ENCODE peak calls at places on chromosomes 1 and 21, in nine cellular contexts. One of them, this sample, is unnamed.

GRCh38 chr1:35725591-35725990 is 6.9 kb upstream of the C1orf216 start:
- DNase-seq in cardiac muscle cell: no peak
- DNase-seq in A673: peak; percentile 58
- DNase-seq in MM.1S: no peak
- DNase-seq in spleen: no peak
- DNase-seq in tibial artery: no peak
- DNase-seq in brain microvascular endothelial cell: no peak
- DNase-seq in ascending aorta: no peak
- DNase-seq in left ventricle myocardium inferior: no peak
- DNase-seq in this sample: no peak

GRCh38 chr1:160756617-160757206 is 17.7 kb downstream of the SLAMF7 start:
- DNase-seq in MM.1S: no peak
- DNase-seq in brain microvascular endothelial cell: no peak
- DNase-seq in A673: no peak
- DNase-seq in tibial artery: no peak
- DNase-seq in left ventricle myocardium inferior: no peak
- DNase-seq in cardiac muscle cell: no peak
- DNase-seq in ascending aorta: no peak
- DNase-seq in spleen: no peak
- DNase-seq in this sample: no peak

GRCh38 chr21:25313891-25314646 is 293.2 kb downstream of the MRPL39 start:
- DNase-seq in left ventricle myocardium inferior: no peak
- DNase-seq in MM.1S: no peak
- DNase-seq in cardiac muscle cell: peak; percentile 11
- DNase-seq in ascending aorta: no peak
- DNase-seq in brain microvascular endothelial cell: peak; percentile 18
- DNase-seq in A673: peak; percentile 11
- DNase-seq in spleen: no peak
- DNase-seq in tibial artery: no peak
- DNase-seq in this sample: no peak

GRCh38 chr1:174217787-174218574 is 58.7 kb downstream of the RABGAP1L start:
- DNase-seq in brain microvascular endothelial cell: no peak
- DNase-seq in cardiac muscle cell: peak; percentile 43
- DNase-seq in A673: peak; percentile 60
- DNase-seq in spleen: no peak
- DNase-seq in left ventricle myocardium inferior: no peak
- DNase-seq in tibial artery: no peak
- DNase-seq in MM.1S: peak; percentile 72
- DNase-seq in ascending aorta: no peak
- DNase-seq in this sample: peak; percentile 45

GRCh38 chr1:226406401-226406881 is 1.5 kb downstream of the PARP1 start:
- DNase-seq in tibial artery: no peak
- DNase-seq in left ventricle myocardium inferior: no peak
- DNase-seq in brain microvascular endothelial cell: no peak
- DNase-seq in ascending aorta: no peak
- DNase-seq in A673: no peak
- DNase-seq in spleen: no peak
- DNase-seq in cardiac muscle cell: no peak
- DNase-seq in MM.1S: peak; percentile 82
- DNase-seq in this sample: no peak

GRCh38 chr21:30480145-30480544 is at the start of gene KRTAP19-1:
- DNase-seq in tibial artery: no peak
- DNase-seq in cardiac muscle cell: no peak
- DNase-seq in left ventricle myocardium inferior: no peak
- DNase-seq in A673: no peak
- DNase-seq in spleen: no peak
- DNase-seq in brain microvascular endothelial cell: no peak
- DNase-seq in MM.1S: no peak
- DNase-seq in ascending aorta: no peak
- DNase-seq in this sample: no peak

GRCh38 chr21:35314896-35315582 is 265.9 kb upstream of the RUNX1 start:
- DNase-seq in brain microvascular endothelial cell: no peak
- DNase-seq in spleen: no peak
- DNase-seq in ascending aorta: no peak
- DNase-seq in tibial artery: no peak
- DNase-seq in cardiac muscle cell: no peak
- DNase-seq in left ventricle myocardium inferior: no peak
- DNase-seq in A673: no peak
- DNase-seq in MM.1S: no peak
- DNase-seq in this sample: no peak

GRCh38 chr21:16117851-16118592 is 388.2 kb downstream of the USP25 start:
- DNase-seq in brain microvascular endothelial cell: peak; percentile 51
- DNase-seq in A673: no peak
- DNase-seq in spleen: no peak
- DNase-seq in ascending aorta: no peak
- DNase-seq in tibial artery: no peak
- DNase-seq in left ventricle myocardium inferior: no peak
- DNase-seq in cardiac muscle cell: no peak
- DNase-seq in MM.1S: no peak
- DNase-seq in this sample: no peak

GRCh38 chr1:44664730-44665370 is 9.4 kb downstream of the TMEM53 start:
- DNase-seq in tibial artery: no peak
- DNase-seq in cardiac muscle cell: no peak
- DNase-seq in brain microvascular endothelial cell: no peak
- DNase-seq in ascending aorta: no peak
- DNase-seq in spleen: peak; percentile 76
- DNase-seq in MM.1S: no peak
- DNase-seq in A673: no peak
- DNase-seq in left ventricle myocardium inferior: no peak
- DNase-seq in this sample: no peak

GRCh38 chr1:14668448-14669029 is 70.1 kb downstream of the KAZN start:
- DNase-seq in cardiac muscle cell: no peak
- DNase-seq in brain microvascular endothelial cell: no peak
- DNase-seq in left ventricle myocardium inferior: no peak
- DNase-seq in ascending aorta: no peak
- DNase-seq in A673: no peak
- DNase-seq in spleen: no peak
- DNase-seq in tibial artery: no peak
- DNase-seq in MM.1S: no peak
- DNase-seq in this sample: no peak

GRCh38 chr21:41879190-41879998 is at the start of gene PRDM15:
- DNase-seq in cardiac muscle cell: peak; percentile 90
- DNase-seq in spleen: peak; percentile 94
- DNase-seq in A673: peak; percentile 90
- DNase-seq in ascending aorta: peak; percentile 88
- DNase-seq in brain microvascular endothelial cell: peak; percentile 65
- DNase-seq in tibial artery: peak; percentile 89
- DNase-seq in left ventricle myocardium inferior: peak; percentile 86
- DNase-seq in MM.1S: peak; percentile 94
- DNase-seq in this sample: peak; percentile 84

GRCh38 chr1:109617291-109617801 is 2.1 kb downstream of the GNAT2 start:
- DNase-seq in cardiac muscle cell: no peak
- DNase-seq in ascending aorta: no peak
- DNase-seq in MM.1S: no peak
- DNase-seq in left ventricle myocardium inferior: no peak
- DNase-seq in A673: peak; percentile 73
- DNase-seq in spleen: no peak
- DNase-seq in tibial artery: peak; percentile 21
- DNase-seq in brain microvascular endothelial cell: peak; percentile 92
- DNase-seq in this sample: no peak
- TF ChIP-seq CTCF in cardiac muscle cell: peak; percentile 6
- TF ChIP-seq CTCF in ascending aorta: no peak
- TF ChIP-seq CTCF in MM.1S: no peak
- TF ChIP-seq CTCF in left ventricle myocardium inferior: no peak
- TF ChIP-seq CTCF in A673: no peak
- TF ChIP-seq CTCF in spleen: no peak
- TF ChIP-seq CTCF in tibial artery: no peak
- TF ChIP-seq CTCF in brain microvascular endothelial cell: no peak
- TF ChIP-seq CTCF in this sample: no peak

GRCh38 chr1:115975569-115976061 is 698 bp upstream of the SLC22A15 start:
- DNase-seq in spleen: no peak
- DNase-seq in tibial artery: no peak
- DNase-seq in A673: no peak
- DNase-seq in brain microvascular endothelial cell: no peak
- DNase-seq in MM.1S: no peak
- DNase-seq in left ventricle myocardium inferior: no peak
- DNase-seq in ascending aorta: no peak
- DNase-seq in cardiac muscle cell: no peak
- DNase-seq in this sample: no peak
- H3K4me3 ChIP-seq in spleen: peak overlapping the region; percentile 82
- H3K4me3 ChIP-seq in tibial artery: peak overlapping the region; percentile 86
- H3K4me3 ChIP-seq in A673: peak overlapping the region; percentile 52
- H3K4me3 ChIP-seq in brain microvascular endothelial cell: peak overlapping the region; percentile 62
- H3K4me3 ChIP-seq in MM.1S: peak overlapping the region; percentile 52
- H3K4me3 ChIP-seq in left ventricle myocardium inferior: peak overlapping the region; percentile 81
- H3K4me3 ChIP-seq in ascending aorta: peak overlapping the region; percentile 94
- H3K4me3 ChIP-seq in cardiac muscle cell: peak overlapping the region; percentile 48
- H3K4me3 ChIP-seq in this sample: peak overlapping the region; percentile 71

GRCh38 chr1:81371864-81372263 is 428.9 kb upstream of the ADGRL2 start:
- DNase-seq in cardiac muscle cell: no peak
- DNase-seq in A673: no peak
- DNase-seq in spleen: no peak
- DNase-seq in tibial artery: no peak
- DNase-seq in ascending aorta: no peak
- DNase-seq in MM.1S: no peak
- DNase-seq in left ventricle myocardium inferior: no peak
- DNase-seq in brain microvascular endothelial cell: no peak
- DNase-seq in this sample: no peak
- H3K27me3 ChIP-seq in cardiac muscle cell: no peaks in the 10 kb centered on the region
- H3K27me3 ChIP-seq in A673: no peaks in the 10 kb centered on the region
- H3K27me3 ChIP-seq in spleen: no peaks in the 10 kb centered on the region
- H3K27me3 ChIP-seq in tibial artery: no peaks in the 10 kb centered on the region
- H3K27me3 ChIP-seq in ascending aorta: no peaks in the 10 kb centered on the region
- H3K27me3 ChIP-seq in MM.1S: no peaks in the 10 kb centered on the region
- H3K27me3 ChIP-seq in left ventricle myocardium inferior: no peaks in the 10 kb centered on the region
- H3K27me3 ChIP-seq in brain microvascular endothelial cell: no peaks in the 10 kb centered on the region
- H3K27me3 ChIP-seq in this sample: no peaks in the 10 kb centered on the region

DNA sequence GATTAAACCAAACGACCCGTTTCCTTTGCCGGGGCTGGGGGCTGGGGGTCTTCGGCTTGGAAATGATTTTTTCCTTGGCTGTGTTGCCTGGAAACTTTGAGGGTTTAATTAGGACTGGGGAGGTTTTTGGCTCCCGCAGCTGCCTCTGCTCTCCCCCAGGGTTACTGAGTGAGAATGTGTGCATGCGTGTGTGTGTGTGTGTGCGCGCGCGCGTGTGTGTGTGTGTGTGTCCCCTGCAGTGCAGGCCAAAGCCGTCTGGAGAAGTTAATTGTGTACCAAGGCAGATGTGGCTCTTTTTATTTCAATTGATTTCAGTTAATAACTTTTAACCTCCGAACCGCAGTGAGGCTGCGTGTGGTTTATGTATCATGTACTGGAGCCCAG is 135.6 kb downstream of the TM2D1 start:
- DNase-seq in cardiac muscle cell: no peak
- DNase-seq in left ventricle myocardium inferior: peak; percentile 25
- DNase-seq in tibial artery: no peak
- DNase-seq in spleen: no peak
- DNase-seq in MM.1S: no peak
- DNase-seq in brain microvascular endothelial cell: no peak
- DNase-seq in A673: no peak
- DNase-seq in ascending aorta: no peak
- DNase-seq in this sample: no peak
- TF ChIP-seq CTCF in cardiac muscle cell: no peak
- TF ChIP-seq CTCF in left ventricle myocardium inferior: no peak
- TF ChIP-seq CTCF in tibial artery: no peak
- TF ChIP-seq CTCF in spleen: no peak
- TF ChIP-seq CTCF in MM.1S: no peak
- TF ChIP-seq CTCF in brain microvascular endothelial cell: no peak
- TF ChIP-seq CTCF in A673: no peak
- TF ChIP-seq CTCF in ascending aorta: no peak
- TF ChIP-seq CTCF in this sample: no peak

DNA sequence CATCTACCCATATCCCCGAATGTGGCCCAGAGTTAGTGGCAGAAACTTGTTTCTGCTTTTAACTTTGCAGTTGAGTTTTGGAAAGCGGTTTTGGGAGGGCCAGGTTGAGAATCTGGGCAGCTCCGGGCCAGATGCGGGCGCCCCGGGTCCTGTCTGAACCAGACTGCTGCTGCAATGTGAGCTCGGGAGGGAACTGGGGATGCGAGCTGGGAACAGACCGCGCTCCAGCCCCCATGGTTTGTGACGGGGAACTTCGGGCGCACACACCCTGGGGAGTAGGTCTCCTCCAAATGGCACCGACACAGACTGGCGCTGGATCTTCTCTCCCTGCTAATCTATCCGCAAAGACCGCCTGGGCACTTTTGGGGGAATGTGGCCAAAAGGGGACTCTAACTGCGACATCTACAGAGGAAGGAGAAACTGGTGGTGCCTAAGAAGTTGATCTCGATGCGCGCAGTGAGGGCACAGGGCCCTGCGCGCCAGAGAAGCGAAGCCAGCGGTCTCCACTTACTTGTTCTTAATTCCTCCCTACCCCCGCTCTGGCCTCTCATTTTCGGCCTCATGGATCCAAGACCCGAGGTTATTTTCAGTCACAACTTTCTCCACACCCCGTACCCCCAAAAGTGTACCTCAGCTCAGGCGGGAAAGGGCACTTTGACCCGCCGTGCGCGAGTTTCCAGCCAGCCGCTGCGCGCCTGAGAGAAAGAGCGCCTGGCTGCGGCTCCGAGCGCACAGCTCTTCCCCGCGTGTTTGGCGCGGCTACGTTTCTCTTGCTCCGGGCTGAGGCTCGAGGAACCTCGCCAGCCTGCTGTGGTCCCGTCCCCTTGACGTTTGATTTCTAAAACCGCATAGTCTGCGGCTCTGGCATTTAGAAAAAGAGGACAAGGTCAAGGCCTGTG is 411.0 kb upstream of the ESRRG start:
- DNase-seq in A673: no peak
- DNase-seq in ascending aorta: no peak
- DNase-seq in brain microvascular endothelial cell: no peak
- DNase-seq in left ventricle myocardium inferior: no peak
- DNase-seq in spleen: peak; percentile 61
- DNase-seq in tibial artery: no peak
- DNase-seq in cardiac muscle cell: peak; percentile 68
- DNase-seq in MM.1S: no peak
- DNase-seq in this sample: no peak
- H3K4me3 ChIP-seq in A673: no peak overlapping the region
- H3K4me3 ChIP-seq in ascending aorta: peak overlapping the region; percentile 56
- H3K4me3 ChIP-seq in brain microvascular endothelial cell: peak overlapping the region; percentile 47
- H3K4me3 ChIP-seq in left ventricle myocardium inferior: peak overlapping the region; percentile 67
- H3K4me3 ChIP-seq in spleen: peak overlapping the region; percentile 66
- H3K4me3 ChIP-seq in tibial artery: no peak overlapping the region
- H3K4me3 ChIP-seq in cardiac muscle cell: peak overlapping the region; percentile 46
- H3K4me3 ChIP-seq in MM.1S: peak overlapping the region; percentile 70
- H3K4me3 ChIP-seq in this sample: no peak overlapping the region

DNA sequence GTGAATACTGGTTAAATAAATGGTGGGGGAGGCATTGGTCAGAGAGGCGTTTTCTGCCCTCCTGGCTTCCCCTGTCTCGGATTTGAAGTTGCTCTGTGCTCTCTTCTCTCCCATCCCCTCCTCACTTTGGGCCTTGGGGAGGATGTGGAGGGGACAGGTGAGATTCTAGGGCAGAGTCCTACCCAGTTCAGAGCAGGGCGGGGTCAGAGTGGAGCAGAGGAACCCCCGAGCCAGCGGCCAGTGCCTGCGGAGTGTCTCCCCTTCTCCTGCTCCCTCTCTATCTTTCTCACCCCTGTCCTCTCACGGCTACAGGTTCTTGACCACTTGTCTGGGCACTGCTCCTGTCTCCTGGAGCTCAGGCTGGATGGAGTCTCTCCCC is 8.1 kb downstream of the KNCN start:
- DNase-seq in cardiac muscle cell: no peak
- DNase-seq in tibial artery: no peak
- DNase-seq in brain microvascular endothelial cell: no peak
- DNase-seq in A673: no peak
- DNase-seq in ascending aorta: no peak
- DNase-seq in left ventricle myocardium inferior: no peak
- DNase-seq in spleen: peak; percentile 55
- DNase-seq in MM.1S: no peak
- DNase-seq in this sample: no peak
- H3K27me3 ChIP-seq in cardiac muscle cell: peaks cover 84% of the 10 kb centered on the region
- H3K27me3 ChIP-seq in tibial artery: no peaks in the 10 kb centered on the region
- H3K27me3 ChIP-seq in brain microvascular endothelial cell: peaks cover 53% of the 10 kb centered on the region
- H3K27me3 ChIP-seq in A673: peaks cover 49% of the 10 kb centered on the region
- H3K27me3 ChIP-seq in ascending aorta: peaks cover 6% of the 10 kb centered on the region
- H3K27me3 ChIP-seq in left ventricle myocardium inferior: peaks cover 96% of the 10 kb centered on the region
- H3K27me3 ChIP-seq in spleen: peaks cover 51% of the 10 kb centered on the region
- H3K27me3 ChIP-seq in MM.1S: peaks cover 39% of the 10 kb centered on the region
- H3K27me3 ChIP-seq in this sample: peaks cover 7% of the 10 kb centered on the region

This sample was measured in GM06990.